ENCODE peak calls at places on chromosomes 12 and 14, in five cellular contexts. One of them, this sample, is unnamed.

GRCh38 chr12:43740511-43741100 is 18.0 kb downstream of the PUS7L start:
- DNase-seq in GM12892: no peak
- DNase-seq in A549: no peak
- DNase-seq in body of pancreas: no peak
- DNase-seq in tibial nerve: no peak
- DNase-seq in this sample: no peak

GRCh38 chr14:85934123-85934885 is 404.4 kb downstream of the FLRT2 start:
- DNase-seq in tibial nerve: peak; percentile 25
- DNase-seq in body of pancreas: no peak
- DNase-seq in GM12892: peak; percentile 7
- DNase-seq in A549: peak; percentile 13
- DNase-seq in this sample: peak; percentile 3

GRCh38 chr14:34111933-34112332 is 161.1 kb upstream of the EGLN3 start:
- DNase-seq in GM12892: no peak
- DNase-seq in body of pancreas: no peak
- DNase-seq in tibial nerve: no peak
- DNase-seq in A549: no peak
- DNase-seq in this sample: no peak

GRCh38 chr14:36091096-36091495 is 85.4 kb downstream of the PTCSC3 start:
- DNase-seq in A549: peak; percentile 89
- DNase-seq in GM12892: no peak
- DNase-seq in tibial nerve: no peak
- DNase-seq in body of pancreas: peak; percentile 76
- DNase-seq in this sample: no peak

GRCh38 chr14:30482270-30482669 is 76.7 kb upstream of the G2E3 start:
- DNase-seq in GM12892: no peak
- DNase-seq in A549: no peak
- DNase-seq in tibial nerve: no peak
- DNase-seq in body of pancreas: no peak
- DNase-seq in this sample: no peak

GRCh38 chr14:64880382-64881121 is 845 bp upstream of the SPTB start:
- DNase-seq in body of pancreas: peak; percentile 54
- DNase-seq in A549: peak; percentile 73
- DNase-seq in tibial nerve: no peak
- DNase-seq in GM12892: peak; percentile 54
- DNase-seq in this sample: peak; percentile 61

GRCh38 chr14:81070511-81070910 is 115.1 kb downstream of the TSHR start:
- DNase-seq in body of pancreas: no peak
- DNase-seq in GM12892: no peak
- DNase-seq in A549: no peak
- DNase-seq in tibial nerve: no peak
- DNase-seq in this sample: no peak

GRCh38 chr12:56998981-56999380 is 7.4 kb downstream of the ZBTB39 start:
- DNase-seq in body of pancreas: no peak
- DNase-seq in GM12892: peak; percentile 66
- DNase-seq in A549: no peak
- DNase-seq in tibial nerve: no peak
- DNase-seq in this sample: no peak

GRCh38 chr12:68759852-68760251 is 13.9 kb downstream of the SLC35E3 start:
- DNase-seq in GM12892: no peak
- DNase-seq in A549: no peak
- DNase-seq in tibial nerve: no peak
- DNase-seq in body of pancreas: no peak
- DNase-seq in this sample: no peak

GRCh38 chr14:76956253-76957090 is 72.0 kb downstream of the IRF2BPL start:
- DNase-seq in tibial nerve: peak; percentile 83
- DNase-seq in GM12892: no peak
- DNase-seq in A549: peak; percentile 66
- DNase-seq in body of pancreas: peak; percentile 94
- DNase-seq in this sample: peak; percentile 56
- TF ChIP-seq POLR2A in tibial nerve: no peak
- TF ChIP-seq POLR2A in GM12892: peak; percentile 74
- TF ChIP-seq POLR2A in A549: peak; percentile 29
- TF ChIP-seq POLR2A in body of pancreas: peak; percentile 46
- TF ChIP-seq POLR2A in this sample: no peak

GRCh38 chr12:113220593-113221180 is 577 bp upstream of the TPCN1 start:
- DNase-seq in A549: peak; percentile 50
- DNase-seq in tibial nerve: no peak
- DNase-seq in GM12892: no peak
- DNase-seq in body of pancreas: no peak
- DNase-seq in this sample: peak; percentile 80

GRCh38 chr12:113222730-113223531 is 1.7 kb downstream of the TPCN1 start:
- DNase-seq in A549: peak; percentile 74
- DNase-seq in body of pancreas: peak; percentile 91
- DNase-seq in GM12892: no peak
- DNase-seq in tibial nerve: peak; percentile 75
- DNase-seq in this sample: peak; percentile 67

GRCh38 chr12:113224955-113225354 is 3.7 kb downstream of the TPCN1 start:
- DNase-seq in tibial nerve: no peak
- DNase-seq in A549: no peak
- DNase-seq in body of pancreas: no peak
- DNase-seq in GM12892: no peak
- DNase-seq in this sample: no peak

GRCh38 chr12:113221997-113222729 is 899 bp downstream of the TPCN1 start:
- DNase-seq in tibial nerve: no peak
- DNase-seq in body of pancreas: no peak
- DNase-seq in GM12892: no peak
- DNase-seq in A549: peak; percentile 18
- DNase-seq in this sample: no peak

GRCh38 chr12:113221181-113221996 is at the start of gene TPCN1:
- DNase-seq in GM12892: peak; percentile 90
- DNase-seq in body of pancreas: peak; percentile 100
- DNase-seq in tibial nerve: peak; percentile 99
- DNase-seq in A549: peak; percentile 98
- DNase-seq in this sample: peak; percentile 92
- TF ChIP-seq POLR2A in GM12892: peak; percentile 97
- TF ChIP-seq POLR2A in body of pancreas: peak; percentile 98
- TF ChIP-seq POLR2A in tibial nerve: peak; percentile 98
- TF ChIP-seq POLR2A in A549: peak; percentile 98
- TF ChIP-seq POLR2A in this sample: peak; percentile 96

DNA sequence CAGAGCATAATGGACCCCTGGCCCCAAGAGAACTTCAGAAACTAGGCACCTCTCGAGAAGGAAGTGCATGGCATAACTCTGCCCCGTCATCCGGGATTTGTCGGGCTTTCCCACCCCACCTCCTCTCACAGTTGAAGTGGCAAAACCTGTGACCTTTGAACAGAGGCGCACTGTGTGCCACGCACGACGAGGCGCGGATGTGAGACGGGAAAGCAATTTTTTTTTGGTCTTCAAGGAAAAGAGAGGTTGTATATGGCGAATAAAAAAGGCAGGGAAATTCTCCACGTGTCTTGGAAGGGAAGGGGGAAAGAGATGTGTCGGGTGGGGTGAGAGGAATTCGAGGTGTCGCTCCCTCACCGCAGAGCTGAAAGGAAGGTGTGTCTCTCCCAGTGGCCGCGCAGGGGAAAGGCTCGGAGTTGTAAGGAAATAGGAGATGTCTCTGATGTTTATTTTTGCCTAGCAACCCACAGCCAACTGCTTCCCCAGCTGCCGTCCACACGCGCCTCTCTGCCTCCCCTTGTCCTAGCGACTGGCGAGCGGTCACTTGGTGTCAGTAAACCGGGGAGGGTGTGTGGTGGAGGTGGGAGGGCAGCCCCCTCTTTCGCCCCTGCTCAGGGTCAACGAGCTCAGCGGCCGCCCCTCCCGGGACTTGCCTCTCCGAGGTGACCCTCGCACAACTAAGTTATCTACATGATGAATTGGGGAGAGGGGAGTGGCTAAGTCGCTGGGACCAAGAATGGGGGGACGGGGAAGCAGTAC is 819 bp upstream of the DYRK2 start:
- DNase-seq in body of pancreas: peak; percentile 81
- DNase-seq in GM12892: peak; percentile 42
- DNase-seq in A549: peak; percentile 87
- DNase-seq in tibial nerve: peak; percentile 73
- DNase-seq in this sample: peak; percentile 86
- TF ChIP-seq POLR2A in body of pancreas: peak; percentile 75
- TF ChIP-seq POLR2A in GM12892: no peak
- TF ChIP-seq POLR2A in A549: no peak
- TF ChIP-seq POLR2A in tibial nerve: no peak
- TF ChIP-seq POLR2A in this sample: peak; percentile 16

GRCh38 chr14:95315579-95315978 is 4.1 kb downstream of the CLMN start:
- DNase-seq in tibial nerve: no peak
- DNase-seq in body of pancreas: no peak
- DNase-seq in A549: no peak
- DNase-seq in GM12892: no peak
- DNase-seq in this sample: no peak

GRCh38 chr14:95315156-95315555 is 4.6 kb downstream of the CLMN start:
- DNase-seq in tibial nerve: no peak
- DNase-seq in A549: no peak
- DNase-seq in body of pancreas: no peak
- DNase-seq in GM12892: no peak
- DNase-seq in this sample: no peak

GRCh38 chr14:95318399-95318834 is 1.3 kb downstream of the CLMN start:
- DNase-seq in A549: no peak
- DNase-seq in GM12892: no peak
- DNase-seq in body of pancreas: no peak
- DNase-seq in tibial nerve: no peak
- DNase-seq in this sample: no peak

GRCh38 chr14:95317817-95318343 is 1.8 kb downstream of the CLMN start:
- DNase-seq in tibial nerve: no peak
- DNase-seq in A549: no peak
- DNase-seq in body of pancreas: no peak
- DNase-seq in GM12892: no peak
- DNase-seq in this sample: no peak

DNA sequence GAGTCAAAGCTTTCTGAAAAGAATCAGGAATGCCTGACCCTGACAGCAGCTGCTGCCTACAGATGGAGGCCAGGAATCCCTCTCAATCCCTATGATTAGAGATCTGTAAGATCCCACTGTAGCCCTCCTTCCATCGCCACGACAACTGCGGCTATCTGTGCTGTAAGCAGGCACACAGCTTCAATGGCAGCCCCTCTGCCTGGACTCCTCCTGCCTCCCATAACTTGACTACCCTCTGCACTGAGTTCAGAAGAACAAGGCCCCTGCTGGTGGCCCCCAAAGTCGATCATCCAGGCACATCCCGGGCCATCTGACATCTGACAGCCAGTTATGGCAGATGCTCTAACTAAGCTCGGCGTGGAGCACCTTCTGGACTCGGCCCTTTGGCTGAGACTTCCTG is 2.9 kb downstream of the CLMN start:
- DNase-seq in A549: no peak
- DNase-seq in body of pancreas: no peak
- DNase-seq in GM12892: no peak
- DNase-seq in tibial nerve: no peak
- DNase-seq in this sample: no peak
- TF ChIP-seq POLR2A in A549: no peak
- TF ChIP-seq POLR2A in body of pancreas: no peak
- TF ChIP-seq POLR2A in GM12892: no peak
- TF ChIP-seq POLR2A in tibial nerve: no peak
- TF ChIP-seq POLR2A in this sample: no peak

This sample was measured in H54.